ENCODE peak calls at places on chromosomes 5 and 9, in six cellular contexts. T, Y, Z, V, A and W are unnamed samples.

GRCh38 chr5:9545959-9546851 is at the start of gene SEMA5A:
- DNase-seq in T (peak; percentile 67), Y (peak; percentile 69), Z (peak; percentile 78), V (no peak), A (peak; percentile 79), W (peak; percentile 82)

GRCh38 chr9:136756134-136756438 is 2.0 kb downstream of the LCN8 start:
- DNase-seq in T (no peak), Y (no peak), Z (no peak), V (no peak), A (no peak), W (no peak)

GRCh38 chr5:32074401-32074800 is 99.7 kb downstream of the GOLPH3 start:
- DNase-seq in T (no peak), Y (no peak), Z (no peak), V (no peak), A (no peak), W (no peak)

GRCh38 chr5:6684075-6684474 is 29.2 kb upstream of the TENT4A start:
- DNase-seq in T (no peak), Y (no peak), Z (no peak), V (no peak), A (no peak), W (no peak)

GRCh38 chr9:121178676-121179372 is 22.8 kb downstream of the RAB14 start:
- DNase-seq in T (no peak), Y (no peak), Z (no peak), V (no peak), A (no peak), W (no peak)

GRCh38 chr5:135545115-135545514 is 9.4 kb upstream of the NEUROG1 start:
- DNase-seq in T (no peak), Y (no peak), Z (no peak), V (no peak), A (no peak), W (no peak)

GRCh38 chr9:18626046-18626698 is 152.2 kb downstream of the ADAMTSL1 start:
- DNase-seq in T (no peak), Y (peak; percentile 34), Z (no peak), V (no peak), A (no peak), W (no peak)

GRCh38 chr9:33943389-33943788 is 105.3 kb downstream of the UBAP2 start:
- DNase-seq in T (peak; percentile 46), Y (no peak), Z (no peak), V (no peak), A (peak; percentile 20), W (no peak)

GRCh38 chr9:35490155-35490909 is 421 bp downstream of the RUSC2 start:
- DNase-seq in T (peak; percentile 9), Y (no peak), Z (no peak), V (no peak), A (no peak), W (no peak)

GRCh38 chr5:143405063-143405746 is 1.7 kb upstream of the NR3C1 start:
- DNase-seq in T (peak; percentile 82), Y (peak; percentile 56), Z (peak; percentile 91), V (peak; percentile 91), A (peak; percentile 80), W (peak; percentile 94)

GRCh38 chr9:104780796-104781395 is 17.0 kb downstream of the NIPSNAP3B start:
- DNase-seq in T (peak; percentile 66), Y (peak; percentile 75), Z (no peak), V (peak; percentile 44), A (peak; percentile 29), W (no peak)

GRCh38 chr5:151869843-151870242 is 54.8 kb downstream of the GLRA1 start:
- DNase-seq in T (no peak), Y (no peak), Z (no peak), V (no peak), A (no peak), W (no peak)

GRCh38 chr5:176817864-176818377 is 7.6 kb downstream of the UNC5A start:
- DNase-seq in T (no peak), Y (peak; percentile 37), Z (no peak), V (peak; percentile 62), A (peak; percentile 26), W (no peak)

GRCh38 chr5:68932830-68933434 is 160.9 kb upstream of the SLC30A5 start:
- DNase-seq in T (no peak), Y (no peak), Z (no peak), V (peak; percentile 38), A (no peak), W (no peak)

GRCh38 chr5:151157426-151158286 is at the start of gene ANXA6:
- DNase-seq in T (peak; percentile 73), Y (peak; percentile 88), Z (peak; percentile 89), V (peak; percentile 63), A (peak; percentile 87), W (peak; percentile 77)

GRCh38 chr9:19495186-19496028 is 86.6 kb downstream of the ACER2 start:
- DNase-seq in T (no peak), Y (no peak), Z (no peak), V (no peak), A (no peak), W (no peak)

GRCh38 chr5:2251298-2251697 is 368.6 kb upstream of the IRX4 start:
- DNase-seq in T (no peak), Y (no peak), Z (no peak), V (no peak), A (no peak), W (no peak)

GRCh38 chr5:142325677-142326479 is 1.1 kb upstream of the SPRY4 start:
- DNase-seq in T (peak; percentile 75), Y (peak; percentile 82), Z (peak; percentile 70), V (peak; percentile 90), A (peak; percentile 94), W (peak; percentile 56)

GRCh38 chr5:65142511-65143011 is 339.2 kb downstream of the ADAMTS6 start:
- DNase-seq in T (peak; percentile 31), Y (peak; percentile 37), Z (no peak), V (peak; percentile 11), A (peak; percentile 58), W (no peak)

GRCh38 chr9:107627771-107628170 is 138.2 kb upstream of the KLF4 start:
- DNase-seq in T (no peak), Y (no peak), Z (no peak), V (no peak), A (no peak), W (no peak)

GRCh38 chr9:111904889-111905288 is 8.3 kb downstream of the UGCG start:
- DNase-seq in T (no peak), Y (no peak), Z (no peak), V (no peak), A (no peak), W (no peak)

GRCh38 chr9:90770339-90770738 is 31.3 kb upstream of the SYK start:
- DNase-seq in T (no peak), Y (no peak), Z (no peak), V (no peak), A (no peak), W (no peak)

GRCh38 chr9:124757589-124757988 is 13.5 kb downstream of the NR6A1 start:
- DNase-seq in T (no peak), Y (no peak), Z (no peak), V (no peak), A (no peak), W (no peak)

GRCh38 chr5:8418049-8418426 is 549.1 kb downstream of the MTRR start:
- DNase-seq in T (no peak), Y (peak; percentile 95), Z (no peak), V (no peak), A (no peak), W (no peak)

GRCh38 chr5:96957125-96958041 is 21.5 kb downstream of the LNPEP start:
- DNase-seq in T (no peak), Y (no peak), Z (no peak), V (no peak), A (no peak), W (no peak)

GRCh38 chr5:180111273-180111695 is 39.7 kb upstream of the RNF130 start:
- DNase-seq in T (no peak), Y (no peak), Z (no peak), V (no peak), A (no peak), W (no peak)

GRCh38 chr5:177362102-177362868 is 4.6 kb downstream of the RGS14 start:
- DNase-seq in T (no peak), Y (no peak), Z (no peak), V (no peak), A (no peak), W (no peak)

GRCh38 chr9:86978413-86978812 is 31.1 kb upstream of the GAS1 start:
- DNase-seq in T (peak; percentile 39), Y (no peak), Z (no peak), V (no peak), A (no peak), W (no peak)
- H3K27ac ChIP-seq in T (no peak overlapping the region), Y (no peak overlapping the region), Z (no peak overlapping the region), V (no peak overlapping the region), A (no peak overlapping the region), W (no peak overlapping the region)

GRCh38 chr5:157267766-157268480 is 2.0 kb downstream of the CYFIP2 start:
- DNase-seq in T (no peak), Y (peak; percentile 32), Z (peak; percentile 33), V (no peak), A (no peak), W (no peak)
- H3K27ac ChIP-seq in T (no peak overlapping the region), Y (no peak overlapping the region), Z (peak overlapping the region; percentile 80), V (no peak overlapping the region), A (no peak overlapping the region), W (peak overlapping the region; percentile 29)

GRCh38 chr9:88952086-88952615 is 39.1 kb upstream of the S1PR3 start:
- DNase-seq in T (no peak), Y (no peak), Z (no peak), V (no peak), A (no peak), W (no peak)

GRCh38 chr9:88949425-88949824 is 41.8 kb upstream of the S1PR3 start:
- DNase-seq in T (peak; percentile 94), Y (no peak), Z (peak; percentile 73), V (peak; percentile 26), A (peak; percentile 17), W (no peak)

GRCh38 chr9:88951143-88951542 is 40.1 kb upstream of the S1PR3 start:
- DNase-seq in T (no peak), Y (no peak), Z (no peak), V (no peak), A (no peak), W (no peak)

GRCh38 chr9:88949961-88950340 is 41.3 kb upstream of the S1PR3 start:
- DNase-seq in T (no peak), Y (peak; percentile 19), Z (no peak), V (peak; percentile 57), A (peak; percentile 33), W (no peak)

DNA sequence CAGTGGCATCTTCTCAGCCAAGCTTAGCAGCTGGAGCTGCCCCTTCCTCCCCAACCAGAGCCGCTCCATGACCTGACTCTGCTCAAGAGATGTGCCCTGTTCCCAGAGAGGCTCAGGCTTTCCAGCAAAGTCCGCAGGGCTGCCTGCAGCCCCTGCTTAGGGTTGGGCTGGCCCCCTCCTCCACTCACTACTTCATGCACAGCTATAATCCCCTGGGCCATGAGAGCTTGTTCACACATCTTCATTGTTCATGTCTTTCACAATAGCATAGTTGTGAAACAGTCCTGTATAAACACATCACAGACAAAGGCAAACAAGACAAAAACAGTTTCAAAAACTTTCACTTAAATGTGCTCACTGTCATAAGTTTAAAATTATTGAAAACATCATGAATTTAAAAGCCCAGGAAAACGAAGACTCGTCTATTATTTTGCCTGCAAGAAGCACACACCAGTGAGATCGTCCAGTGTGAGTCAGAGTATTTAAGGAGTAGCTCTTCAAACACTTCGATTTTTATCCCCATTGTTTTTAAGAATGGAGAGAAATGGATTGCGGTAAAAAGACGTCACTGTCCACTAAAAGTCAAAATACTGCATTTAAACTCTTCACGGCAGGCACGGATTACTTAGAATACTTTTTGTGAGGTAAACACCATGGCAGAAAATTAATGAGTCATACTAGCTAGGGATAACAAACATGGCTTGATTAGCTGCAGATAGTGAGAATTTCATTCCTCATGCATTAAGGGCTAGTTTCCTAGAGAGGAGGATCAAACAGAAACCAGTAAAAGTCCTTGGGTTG is 40.7 kb upstream of the S1PR3 start:
- DNase-seq in T (peak; percentile 84), Y (peak; percentile 15), Z (no peak), V (peak; percentile 67), A (peak; percentile 81), W (no peak)
- H3K27ac ChIP-seq in T (peak overlapping the region; percentile 3), Y (no peak overlapping the region), Z (peak overlapping the region; percentile 53), V (peak overlapping the region; percentile 65), A (no peak overlapping the region), W (peak overlapping the region; percentile 67)

GRCh38 chr5:407051-407450 is 35.9 kb upstream of the EXOC3 start:
- DNase-seq in T (no peak), Y (peak; percentile 63), Z (no peak), V (no peak), A (no peak), W (no peak)
- H3K27ac ChIP-seq in T (no peak overlapping the region), Y (no peak overlapping the region), Z (no peak overlapping the region), V (no peak overlapping the region), A (no peak overlapping the region), W (no peak overlapping the region)